ENCODE peak calls at places on chromosomes 16 and 17, in five cellular contexts. Z is uterus, W is type B pancreatic cell, D is fibroblast of the aortic adventitia, M is ovary. Q is an unnamed sample.

GRCh38 chr17:17067277-17067676 is 25.0 kb downstream of the MPRIP start:
- DNase-seq in Z (no peak), W (no peak), D (peak), M (peak), Q (no peak)

GRCh38 chr17:83135692-83136091 is 56.3 kb downstream of the METRNL start:
- DNase-seq in Z (peak), W (peak), D (no peak), M (no peak), Q (no peak)

GRCh38 chr16:287298-287811 is 4.4 kb downstream of the PDIA2 start:
- DNase-seq in Z (no peak), W (no peak), D (no peak), M (no peak), Q (no peak)

GRCh38 chr17:37710344-37710886 is 34.4 kb downstream of the HNF1B start:
- DNase-seq in Z (no peak), W (no peak), D (peak), M (no peak), Q (no peak)

GRCh38 chr16:3140603-3141427 is 6.0 kb downstream of the ZNF213 start:
- DNase-seq in Z (no peak), W (no peak), D (no peak), M (no peak), Q (no peak)

GRCh38 chr17:6701719-6702118 is 11.4 kb downstream of the SLC13A5 start:
- DNase-seq in Z (no peak), W (no peak), D (peak), M (no peak), Q (peak)

GRCh38 chr17:67751101-67752074 is 33.7 kb downstream of the NOL11 start:
- DNase-seq in Z (no peak), W (peak), D (no peak), M (no peak), Q (no peak)

GRCh38 chr16:19309178-19309577 is 23.6 kb downstream of the CLEC19A start:
- DNase-seq in Z (no peak), W (no peak), D (no peak), M (no peak), Q (no peak)

GRCh38 chr17:57955183-57955952 is at the start of gene CUEDC1:
- DNase-seq in Z (peak), W (peak), D (peak), M (peak), Q (peak)

GRCh38 chr16:74998481-74999207 is at the start of gene ZNRF1:
- DNase-seq in Z (peak), W (peak), D (peak), M (peak), Q (peak)

GRCh38 chr17:41792835-41793748 is 6.6 kb upstream of the JUP start:
- DNase-seq in Z (peak), W (no peak), D (peak), M (peak), Q (no peak)

GRCh38 chr16:85213926-85214294 is 101.6 kb upstream of the CIBAR2 start:
- DNase-seq in Z (no peak), W (no peak), D (no peak), M (no peak), Q (no peak)

GRCh38 chr16:57892447-57893096 is 78.4 kb downstream of the CNGB1 start:
- DNase-seq in Z (no peak), W (no peak), D (no peak), M (no peak), Q (no peak)

GRCh38 chr16:1392826-1393225 is 21.7 kb downstream of the UNKL start:
- DNase-seq in Z (no peak), W (no peak), D (no peak), M (no peak), Q (no peak)

GRCh38 chr17:45874148-45874547 is 20.2 kb upstream of the MAPT start:
- DNase-seq in Z (no peak), W (no peak), D (no peak), M (no peak), Q (no peak)

GRCh38 chr16:3190949-3191353 is 2.9 kb downstream of the OR1F1 start:
- DNase-seq in Z (no peak), W (no peak), D (peak), M (no peak), Q (peak)

GRCh38 chr17:76887809-76888208 is 19.6 kb downstream of the MGAT5B start:
- DNase-seq in Z (no peak), W (no peak), D (no peak), M (no peak), Q (no peak)

GRCh38 chr16:70751593-70751992 is 49.4 kb downstream of the VAC14 start:
- DNase-seq in Z (no peak), W (no peak), D (no peak), M (no peak), Q (no peak)

GRCh38 chr16:67375161-67375560 is 18.1 kb downstream of the TPPP3 start:
- DNase-seq in Z (no peak), W (no peak), D (no peak), M (no peak), Q (no peak)

GRCh38 chr16:79845734-79846135 is 245.2 kb upstream of the MAF start:
- DNase-seq in Z (no peak), W (no peak), D (no peak), M (no peak), Q (no peak)

GRCh38 chr17:75371339-75371738 is 34.1 kb downstream of the GRB2 start:
- DNase-seq in Z (no peak), W (no peak), D (no peak), M (no peak), Q (no peak)

GRCh38 chr17:1171953-1172352 is 7.8 kb downstream of the ABR start:
- DNase-seq in Z (no peak), W (no peak), D (no peak), M (no peak), Q (no peak)

GRCh38 chr17:37821025-37821713 is 76.3 kb upstream of the HNF1B start:
- DNase-seq in Z (no peak), W (no peak), D (peak), M (no peak), Q (no peak)

GRCh38 chr16:67770371-67770991 is 35.9 kb downstream of the RANBP10 start:
- DNase-seq in Z (no peak), W (no peak), D (peak), M (no peak), Q (no peak)

GRCh38 chr17:17822189-17822978 is 14.4 kb downstream of the SREBF1 start:
- DNase-seq in Z (peak), W (no peak), D (peak), M (peak), Q (no peak)

GRCh38 chr17:75622771-75623273 is 10.4 kb upstream of the SMIM5 start:
- DNase-seq in Z (no peak), W (no peak), D (no peak), M (no peak), Q (no peak)

GRCh38 chr17:66414528-66415175 is 112.2 kb downstream of the PRKCA start:
- DNase-seq in Z (no peak), W (no peak), D (no peak), M (no peak), Q (no peak)

GRCh38 chr16:65773319-65773874 is 593.1 kb upstream of the CDH5 start:
- DNase-seq in Z (no peak), W (no peak), D (no peak), M (no peak), Q (no peak)

GRCh38 chr16:8905795-8906591 is 23.8 kb downstream of the LITAFD start:
- DNase-seq in Z (no peak), W (no peak), D (no peak), M (no peak), Q (no peak)

GRCh38 chr17:82871056-82871775 is 31.4 kb upstream of the ZNF750 start:
- DNase-seq in Z (no peak), W (no peak), D (no peak), M (no peak), Q (peak)

GRCh38 chr17:42276359-42276608 is at the start of gene STAT5B:
- DNase-seq in Z (peak), W (no peak), D (peak), M (peak), Q (peak)

GRCh38 chr16:709651-710499 is 4.3 kb upstream of the FBXL16 start:
- DNase-seq in Z (no peak), W (no peak), D (peak), M (no peak), Q (no peak)

GRCh38 chr16:85722066-85722465 is 28.8 kb downstream of the C16orf74 start:
- DNase-seq in Z (no peak), W (no peak), D (no peak), M (no peak), Q (no peak)

GRCh38 chr16:65289022-65289421 is 167.2 kb upstream of the CDH11 start:
- DNase-seq in Z (no peak), W (no peak), D (no peak), M (peak), Q (no peak)

GRCh38 chr17:206941-207560 is 25.6 kb upstream of the DOC2B start:
- DNase-seq in Z (no peak), W (no peak), D (no peak), M (no peak), Q (no peak)

GRCh38 chr17:876272-876671 is 94.1 kb downstream of the MRM3 start:
- DNase-seq in Z (no peak), W (no peak), D (no peak), M (no peak), Q (peak)

GRCh38 chr17:16448490-16448889 is 33.1 kb downstream of the TRPV2 start:
- DNase-seq in Z (no peak), W (no peak), D (no peak), M (no peak), Q (no peak)

GRCh38 chr16:24853830-24854229 is 8.1 kb downstream of the SLC5A11 start:
- DNase-seq in Z (peak), W (no peak), D (peak), M (peak), Q (no peak)

GRCh38 chr17:69762359-69762758 is 312.7 kb upstream of the KCNJ16 start:
- DNase-seq in Z (no peak), W (no peak), D (no peak), M (no peak), Q (no peak)

GRCh38 chr17:69474171-69474831 is 59.8 kb downstream of the MAP2K6 start:
- DNase-seq in Z (no peak), W (no peak), D (no peak), M (no peak), Q (no peak)

GRCh38 chr17:48314716-48315115 is 115.3 kb downstream of the SKAP1 start:
- DNase-seq in Z (no peak), W (no peak), D (no peak), M (no peak), Q (no peak)

GRCh38 chr17:48313096-48313495 is 116.9 kb downstream of the SKAP1 start:
- DNase-seq in Z (no peak), W (no peak), D (no peak), M (no peak), Q (no peak)

GRCh38 chr17:48308591-48308990 is 121.4 kb downstream of the SKAP1 start:
- DNase-seq in Z (no peak), W (no peak), D (peak), M (no peak), Q (no peak)

GRCh38 chr17:48310748-48311213 is 119.2 kb downstream of the SKAP1 start:
- DNase-seq in Z (no peak), W (peak), D (no peak), M (no peak), Q (no peak)

GRCh38 chr17:48311324-48311723 is 118.7 kb downstream of the SKAP1 start:
- DNase-seq in Z (no peak), W (no peak), D (no peak), M (no peak), Q (no peak)
- TF ChIP-seq CTCF in Z (no peak), W (no peak), D (no peak), M (no peak), Q (no peak)

DNA sequence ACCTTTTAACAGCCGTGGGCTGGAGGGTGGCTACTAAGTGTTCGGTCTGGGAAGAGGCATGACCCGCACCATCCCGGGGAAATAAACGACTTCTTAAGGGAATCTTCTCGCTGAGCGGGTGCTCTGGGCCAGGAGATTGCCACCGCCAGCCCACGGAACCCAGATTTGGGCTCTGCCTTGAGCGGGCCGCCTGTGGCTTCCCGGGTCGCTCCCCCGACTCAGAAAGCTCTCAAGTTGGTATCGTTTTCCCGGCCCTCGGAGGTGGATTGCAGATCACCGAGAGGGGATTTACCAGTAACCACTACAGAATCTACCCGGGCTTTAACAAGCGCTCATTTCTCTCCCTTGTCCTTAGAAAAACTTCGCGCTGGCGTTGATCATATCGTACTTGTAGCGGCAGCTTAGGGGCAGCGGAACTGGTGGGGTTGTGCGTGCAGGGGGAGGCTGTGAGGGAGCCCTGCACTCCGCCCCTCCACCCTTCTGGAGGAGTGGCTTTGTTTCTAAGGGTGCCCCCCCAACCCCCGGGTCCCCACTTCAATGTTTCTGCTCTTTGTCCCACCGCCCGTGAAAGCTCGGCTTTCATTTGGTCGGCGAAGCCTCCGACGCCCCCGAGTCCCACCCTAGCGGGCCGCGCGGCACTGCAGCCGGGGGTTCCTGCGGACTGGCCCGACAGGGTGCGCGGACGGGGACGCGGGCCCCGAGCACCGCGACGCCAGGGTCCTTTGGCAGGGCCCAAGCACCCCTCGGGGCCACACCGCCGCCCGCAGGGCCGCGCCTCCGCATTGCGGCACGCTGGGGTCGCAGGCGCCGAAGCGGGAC is 3.6 kb upstream of the CBX4 start:
- DNase-seq in Z (no peak), W (no peak), D (peak), M (peak), Q (peak)
- TF ChIP-seq CTCF in Z (no peak), W (peak), D (no peak), M (peak), Q (no peak)

DNA sequence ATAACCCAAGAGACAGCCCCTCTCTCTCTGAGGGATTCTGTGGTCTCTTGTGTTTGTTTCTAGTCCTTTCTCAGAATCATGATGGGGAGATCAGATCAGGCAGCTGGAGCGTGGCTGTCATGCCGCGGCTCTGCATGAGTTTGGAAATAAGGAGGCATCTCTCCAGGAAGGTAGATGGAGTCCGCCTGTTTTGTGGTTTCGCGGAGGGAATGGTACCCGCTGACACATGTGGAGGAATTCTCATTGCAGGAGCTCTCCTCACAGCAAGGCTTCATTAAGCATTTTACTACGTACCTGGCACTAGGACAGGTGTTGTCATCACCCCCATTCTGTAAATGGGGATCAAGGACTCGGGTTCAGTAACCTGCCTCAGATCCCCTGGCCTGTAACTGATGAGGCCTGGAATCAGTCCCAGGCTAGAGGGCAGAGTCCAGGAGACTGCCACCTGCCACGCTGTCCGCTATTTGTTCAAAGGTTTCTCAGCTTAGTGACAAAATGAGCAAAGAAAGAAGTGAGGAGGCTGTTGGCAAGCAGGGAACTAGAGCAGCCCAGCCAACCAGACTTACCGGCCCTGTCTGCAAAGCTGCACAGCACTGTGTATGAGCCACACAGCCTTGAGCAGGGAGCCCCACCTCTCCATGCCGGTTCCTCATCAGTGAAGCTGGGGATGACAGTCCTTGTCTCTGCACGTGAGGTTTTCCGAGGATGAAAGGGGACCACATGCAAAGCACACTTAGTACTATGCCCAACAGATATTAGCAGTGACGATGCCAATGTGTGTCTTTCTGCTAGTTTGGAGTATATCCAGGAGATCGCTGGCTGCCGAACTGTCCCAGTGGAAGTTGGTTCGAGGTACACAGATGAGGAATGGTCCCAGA is 11.0 kb downstream of the KDM8 start:
- DNase-seq in Z (no peak), W (no peak), D (no peak), M (peak), Q (no peak)
- TF ChIP-seq CTCF in Z (no peak), W (no peak), D (no peak), M (no peak), Q (no peak)

DNA sequence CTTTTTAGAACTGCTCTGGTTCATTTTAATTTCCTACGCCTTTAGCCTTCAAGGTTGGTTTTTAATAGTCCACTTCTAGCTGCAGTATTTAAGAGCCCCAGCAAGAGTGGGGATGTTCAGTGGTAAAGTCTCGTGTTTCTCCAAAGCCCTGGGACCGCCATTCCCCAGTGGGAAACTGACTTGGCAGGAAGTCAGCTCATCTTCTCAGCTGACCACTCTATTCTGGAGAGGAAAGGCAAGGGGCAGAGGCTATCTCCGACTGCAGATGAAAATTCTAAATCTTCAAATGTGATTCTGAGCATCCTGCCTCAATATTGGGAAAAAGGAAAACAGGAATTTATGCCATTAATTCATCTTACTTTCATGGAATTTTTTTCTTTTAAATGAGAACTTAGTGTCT is 35.5 kb downstream of the HS3ST3B1 start:
- DNase-seq in Z (no peak), W (no peak), D (no peak), M (no peak), Q (no peak)
- TF ChIP-seq CTCF in Z (no peak), W (no peak), D (no peak), M (no peak), Q (no peak)

GRCh38 chr17:49444384-49444783 is 29.7 kb upstream of the PHB1 start:
- DNase-seq in Z (no peak), W (no peak), D (no peak), M (no peak), Q (no peak)
- TF ChIP-seq CTCF in Z (no peak), W (no peak), D (no peak), M (no peak), Q (no peak)

GRCh38 chr16:82011199-82011641 is at the start of gene SDR42E1:
- DNase-seq in Z (peak), W (no peak), D (no peak), M (no peak), Q (peak)

GRCh38 chr16:82010649-82011048 is 621 bp downstream of the SDR42E1 start:
- DNase-seq in Z (no peak), W (no peak), D (no peak), M (no peak), Q (no peak)

GRCh38 chr16:82020051-82020450 is 8.8 kb upstream of the SDR42E1 start:
- DNase-seq in Z (no peak), W (no peak), D (no peak), M (no peak), Q (no peak)

GRCh38 chr16:82016964-82017363 is 5.7 kb upstream of the SDR42E1 start:
- DNase-seq in Z (no peak), W (no peak), D (peak), M (no peak), Q (no peak)

GRCh38 chr16:82016268-82016667 is 5.0 kb upstream of the SDR42E1 start:
- DNase-seq in Z (no peak), W (no peak), D (peak), M (no peak), Q (no peak)
- TF ChIP-seq CTCF in Z (no peak), W (peak), D (peak), M (no peak), Q (no peak)

DNA sequence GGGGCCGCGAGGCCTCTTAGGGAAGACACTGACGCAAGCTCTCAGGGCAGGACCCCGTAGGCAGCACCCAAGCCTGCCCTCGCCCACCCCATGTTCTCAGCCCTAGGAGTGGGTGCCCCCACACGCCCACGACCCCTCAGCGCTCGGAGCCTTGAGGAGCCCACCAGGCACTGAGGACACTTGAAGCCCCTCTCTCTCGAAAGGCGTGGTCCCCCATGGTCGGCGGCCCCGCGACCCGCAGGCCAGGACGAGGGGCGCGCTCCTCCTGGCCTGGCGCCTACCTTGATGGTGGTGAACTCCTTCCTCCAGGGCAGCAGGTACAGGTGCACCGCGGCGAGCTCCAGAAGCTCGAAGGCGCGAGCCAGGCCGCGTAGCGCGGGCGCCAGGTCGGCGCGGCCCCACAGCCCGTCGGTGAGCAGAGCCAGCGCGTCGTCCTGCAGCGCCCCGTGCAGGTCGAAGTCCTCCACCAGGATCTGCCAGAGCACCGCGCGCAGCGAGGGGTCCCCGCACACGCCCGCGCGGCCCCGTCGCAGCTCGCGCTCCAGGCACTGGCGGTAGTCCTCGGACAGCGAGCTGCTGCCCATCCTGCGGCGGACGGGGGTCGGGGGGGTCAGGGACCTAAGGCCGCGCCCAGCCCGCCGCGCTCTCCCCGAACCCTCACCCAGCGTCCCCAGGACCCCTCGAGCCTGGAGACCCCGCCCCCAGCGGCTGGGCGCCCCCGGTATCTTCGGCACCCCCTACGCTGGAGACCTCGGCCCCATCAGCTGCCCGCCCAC is 668 bp downstream of the SPATA2L start:
- DNase-seq in Z (peak), W (no peak), D (no peak), M (peak), Q (peak)
- TF ChIP-seq CTCF in Z (no peak), W (no peak), D (no peak), M (peak), Q (peak)